ENCODE peak calls at places on chromosomes 11 and 22, in seven cellular contexts. W, T, I, R, D, H and Z are unnamed samples. For H3K4me1, the result is how much of the 10 kb centered on the place peaks cover.

GRCh38 chr22:43066844-43067385 is 22.3 kb downstream of the TTLL1 start:
- DNase-seq in W (peak), T (no peak), I (no peak), R (peak), D (no peak), H (no peak), Z (no peak)

GRCh38 chr11:101870510-101870909 is 44.3 kb upstream of the CEP126 start:
- DNase-seq in W (peak), T (no peak), I (no peak), R (peak), D (peak), H (no peak), Z (no peak)

GRCh38 chr22:50188356-50188755 is 2.6 kb downstream of the TRABD start:
- DNase-seq in W (no peak), T (no peak), I (no peak), R (no peak), D (no peak), H (no peak), Z (no peak)

GRCh38 chr11:76664578-76665061 is 5.9 kb downstream of the LRRC32 start:
- DNase-seq in W (no peak), T (no peak), I (peak), R (no peak), D (peak), H (no peak), Z (no peak)

GRCh38 chr22:47199261-47199948 is 437.0 kb downstream of the TBC1D22A start:
- DNase-seq in W (no peak), T (no peak), I (peak), R (no peak), D (no peak), H (peak), Z (no peak)

GRCh38 chr11:72223615-72224586 is 666 bp upstream of the INPPL1 start:
- DNase-seq in W (peak), T (peak), I (peak), R (peak), D (no peak), H (peak), Z (no peak)

GRCh38 chr22:20957118-20957690 is 9.9 kb upstream of the AIFM3 start:
- DNase-seq in W (no peak), T (peak), I (peak), R (peak), D (peak), H (peak), Z (no peak)

GRCh38 chr11:8002676-8003075 is 15.5 kb downstream of the EIF3F start:
- DNase-seq in W (no peak), T (no peak), I (no peak), R (no peak), D (no peak), H (no peak), Z (no peak)

GRCh38 chr22:20952544-20953341 is 14.3 kb upstream of the AIFM3 start:
- DNase-seq in W (no peak), T (no peak), I (no peak), R (no peak), D (no peak), H (no peak), Z (no peak)

GRCh38 chr22:21447694-21448402 is 19.3 kb upstream of the TMEM191C start:
- DNase-seq in W (no peak), T (peak), I (peak), R (no peak), D (no peak), H (peak), Z (no peak)

GRCh38 chr11:130523609-130524008 is 75.2 kb downstream of the ADAMTS15 start:
- DNase-seq in W (peak), T (no peak), I (peak), R (peak), D (peak), H (no peak), Z (no peak)

GRCh38 chr11:37505406-37505805 is 907.4 kb upstream of the RAG2 start:
- DNase-seq in W (no peak), T (peak), I (no peak), R (no peak), D (no peak), H (no peak), Z (peak)

GRCh38 chr11:21552910-21553309 is 640.0 kb upstream of the ANO5 start:
- DNase-seq in W (no peak), T (no peak), I (no peak), R (no peak), D (no peak), H (no peak), Z (no peak)

GRCh38 chr11:9703280-9703679 is 39.4 kb downstream of the SWAP70 start:
- DNase-seq in W (no peak), T (peak), I (no peak), R (no peak), D (no peak), H (no peak), Z (no peak)

GRCh38 chr11:131746201-131746600 is 375.8 kb downstream of the NTM start:
- DNase-seq in W (no peak), T (no peak), I (no peak), R (no peak), D (no peak), H (no peak), Z (no peak)
- H3K4me1 ChIP-seq in W (under half), T (under half), I (under half), R (under half), D (under half), H (under half), Z (under half)

GRCh38 chr22:31537019-31537535 is 40.7 kb downstream of the SFI1 start:
- DNase-seq in W (no peak), T (no peak), I (no peak), R (no peak), D (no peak), H (no peak), Z (no peak)

GRCh38 chr22:31533391-31533790 is 37.1 kb downstream of the SFI1 start:
- DNase-seq in W (no peak), T (no peak), I (no peak), R (no peak), D (no peak), H (no peak), Z (no peak)

GRCh38 chr22:31540966-31541365 is 44.6 kb downstream of the SFI1 start:
- DNase-seq in W (no peak), T (no peak), I (no peak), R (no peak), D (no peak), H (no peak), Z (no peak)

GRCh38 chr22:31544481-31545480 is 48.4 kb downstream of the SFI1 start:
- DNase-seq in W (peak), T (no peak), I (no peak), R (no peak), D (no peak), H (no peak), Z (no peak)

GRCh38 chr22:31538815-31539214 is 42.5 kb downstream of the SFI1 start:
- DNase-seq in W (no peak), T (no peak), I (no peak), R (no peak), D (no peak), H (no peak), Z (no peak)
- H4K8ac ChIP-seq in W (no peak), T (no peak), I (no peak), R (no peak), D (no peak), H (no peak), Z (no peak)

GRCh38 chr22:48530666-48531065 is 1297.0 kb downstream of the BRD1 start:
- DNase-seq in W (no peak), T (no peak), I (no peak), R (no peak), D (no peak), H (no peak), Z (no peak)
- H3K4me1 ChIP-seq in W (under half), T (under half), I (under half), R (under half), D (under half), H (under half), Z (under half)

DNA sequence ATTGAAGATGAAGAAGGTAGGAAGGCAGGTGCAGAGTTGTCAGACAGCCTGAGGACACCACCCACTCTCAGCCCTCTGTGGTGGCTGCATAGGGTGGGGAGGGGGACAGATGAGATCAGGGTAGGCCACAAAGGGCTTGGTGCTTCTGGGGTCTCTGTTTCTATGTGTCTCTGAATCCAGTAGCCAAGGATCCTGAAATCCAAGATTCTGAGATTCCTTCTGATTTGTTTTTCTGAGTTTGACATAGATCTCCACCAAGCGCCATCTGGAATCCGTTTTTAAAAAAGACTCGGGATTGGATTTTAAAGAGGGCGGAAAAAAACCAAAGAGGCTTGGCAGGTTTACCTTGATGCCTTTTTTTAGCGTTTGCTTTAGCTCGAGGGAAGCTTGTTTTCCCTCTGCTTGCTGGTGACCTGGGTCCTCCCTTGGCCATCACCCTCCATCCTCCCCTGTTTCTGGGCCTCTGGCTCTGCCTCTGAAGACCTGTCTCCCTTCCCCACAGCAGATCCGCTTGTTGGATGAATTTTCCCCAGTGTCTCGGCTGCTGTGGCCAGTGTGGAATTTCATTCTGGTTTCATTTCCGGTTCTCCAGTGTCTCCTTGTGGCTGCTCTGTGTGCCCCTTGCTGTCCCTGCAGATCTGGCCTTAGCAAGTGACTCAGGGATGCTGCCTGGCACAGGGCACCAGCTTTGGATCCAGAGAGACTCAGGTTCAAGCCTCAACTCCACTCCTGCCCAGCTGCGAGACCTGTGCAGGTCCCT is 15.0 kb downstream of the SYNGR1 start:
- DNase-seq in W (no peak), T (no peak), I (no peak), R (peak), D (no peak), H (no peak), Z (no peak)
- H4K8ac ChIP-seq in W (no peak), T (no peak), I (no peak), R (no peak), D (no peak), H (no peak), Z (no peak)

DNA sequence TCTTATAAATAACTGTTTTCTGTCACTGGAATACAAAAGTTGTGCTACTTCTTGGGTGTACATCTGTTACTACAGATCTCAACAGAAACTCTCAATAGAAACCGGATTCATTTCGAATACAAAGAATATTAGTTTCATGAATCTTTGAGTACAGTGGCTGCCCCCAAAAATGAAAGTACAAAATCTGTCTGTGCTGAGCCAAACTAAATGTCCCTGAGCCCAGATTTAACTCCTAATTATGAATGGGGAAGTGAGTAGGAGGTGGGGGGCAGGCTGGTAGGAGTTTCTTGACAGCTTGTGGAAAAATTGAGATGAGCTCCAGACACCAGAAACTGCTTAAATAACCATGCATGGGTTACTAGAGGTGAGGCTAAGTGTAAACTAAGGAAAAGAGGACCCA is 41.6 kb downstream of the PITPNB start:
- DNase-seq in W (no peak), T (no peak), I (no peak), R (no peak), D (no peak), H (no peak), Z (no peak)
- H3K4me1 ChIP-seq in W (under half), T (under half), I (under half), R (under half), D (under half), H (under half), Z (under half)

GRCh38 chr11:79044211-79044610 is 396.6 kb downstream of the TENM4 start:
- DNase-seq in W (no peak), T (no peak), I (no peak), R (no peak), D (no peak), H (no peak), Z (no peak)
- H4K8ac ChIP-seq in W (no peak), T (no peak), I (no peak), R (no peak), D (no peak), H (no peak), Z (no peak)

GRCh38 chr11:63846897-63847296 is 8.0 kb downstream of the MARK2 start:
- DNase-seq in W (no peak), T (no peak), I (no peak), R (no peak), D (no peak), H (no peak), Z (no peak)
- H3K4me1 ChIP-seq in W (under half), T (under half), I (under half), R (under half), D (under half), H (under half), Z (under half)

GRCh38 chr11:66471142-66471541 is 4.4 kb downstream of the PELI3 start:
- DNase-seq in W (no peak), T (no peak), I (no peak), R (no peak), D (no peak), H (peak), Z (no peak)

GRCh38 chr11:66468691-66469090 is 2.0 kb downstream of the PELI3 start:
- DNase-seq in W (no peak), T (no peak), I (no peak), R (no peak), D (no peak), H (no peak), Z (no peak)

GRCh38 chr11:66469441-66469840 is 2.7 kb downstream of the PELI3 start:
- DNase-seq in W (no peak), T (no peak), I (no peak), R (no peak), D (no peak), H (peak), Z (no peak)

GRCh38 chr11:66472054-66472453 is 5.3 kb downstream of the PELI3 start:
- DNase-seq in W (no peak), T (no peak), I (no peak), R (no peak), D (no peak), H (no peak), Z (no peak)

DNA sequence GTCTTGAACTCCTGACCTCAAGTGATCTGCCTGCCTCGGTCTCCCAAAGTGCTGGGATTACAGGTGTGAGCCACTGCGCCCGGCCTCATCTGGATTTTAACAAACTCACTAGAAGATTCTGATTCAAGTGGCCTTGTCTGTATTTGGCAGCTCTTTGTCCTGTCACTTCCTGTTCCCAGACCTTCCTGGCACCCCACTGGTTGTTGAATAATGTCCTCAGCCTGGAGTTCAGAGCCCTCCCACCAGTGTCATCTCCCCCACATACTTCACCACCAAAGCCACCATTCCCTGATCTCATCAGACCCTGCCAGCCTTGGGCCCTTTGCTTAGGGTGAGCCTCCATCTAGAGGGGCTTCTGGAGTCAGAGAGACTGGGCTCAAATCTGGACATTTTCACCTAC is 3.3 kb downstream of the PELI3 start:
- DNase-seq in W (no peak), T (peak), I (peak), R (no peak), D (no peak), H (peak), Z (no peak)
- H4K8ac ChIP-seq in W (no peak), T (no peak), I (no peak), R (no peak), D (no peak), H (no peak), Z (no peak)

GRCh38 chr11:63941901-63942300 is 3.1 kb downstream of the NAA40 start:
- DNase-seq in W (no peak), T (no peak), I (no peak), R (no peak), D (no peak), H (no peak), Z (no peak)
- H3K4me1 ChIP-seq in W (under half), T (under half), I (under half), R (under half), D (under half), H (under half), Z (under half)

GRCh38 chr22:28892175-28892731 is 8.9 kb downstream of the ZNRF3 start:
- DNase-seq in W (no peak), T (no peak), I (no peak), R (no peak), D (no peak), H (no peak), Z (no peak)
- H4K8ac ChIP-seq in W (no peak), T (no peak), I (no peak), R (no peak), D (no peak), H (no peak), Z (no peak)